ENCODE peak calls at places on chromosomes 13 and 19, in eight cellular contexts. I is memory B cell, E is progenitor cell of endocrine pancreas, G is HTR-8/SVneo, J is GM12865, Q is MG63, T is RWPE1, M is HEK293T. Z is an unnamed sample.
A peak's percentile ranks its signal among the peaks of the same experiment; 100 is the strongest.

GRCh38 chr19:32018014-32018413 is 327.4 kb upstream of the ZNF507 start:
- DNase-seq in G (peak; percentile 23), J (no peak), Q (peak; percentile 95), M (no peak), I (no peak), E (no peak), T (peak; percentile 65), Z (no peak)

GRCh38 chr13:27920677-27921420 is 1.0 kb downstream of the PDX1 start:
- DNase-seq in J (no peak), G (no peak), M (no peak), I (no peak), E (no peak), T (no peak), Q (peak; percentile 10), Z (no peak)

GRCh38 chr19:52494518-52494917 is 33.0 kb upstream of the ZNF808 start:
- DNase-seq in G (peak; percentile 9), E (no peak), J (no peak), Q (no peak), T (no peak), M (no peak), I (no peak), Z (no peak)

GRCh38 chr13:34847751-34848150 is 94.3 kb upstream of the NBEA start:
- DNase-seq in Q (no peak), G (no peak), J (no peak), I (no peak), T (no peak), E (no peak), M (no peak), Z (no peak)

GRCh38 chr19:46901701-46902401 is 41.1 kb downstream of the ARHGAP35 start:
- DNase-seq in J (no peak), E (no peak), T (peak; percentile 55), I (no peak), Q (peak; percentile 20), G (no peak), M (no peak), Z (no peak)

GRCh38 chr13:25796474-25796873 is 255.3 kb downstream of the SHISA2 start:
- DNase-seq in Q (no peak), M (no peak), J (no peak), G (no peak), T (no peak), I (no peak), E (no peak), Z (no peak)

GRCh38 chr19:50205681-50206138 is 2.3 kb downstream of the MYH14 start:
- DNase-seq in J (no peak), Q (no peak), M (no peak), I (no peak), T (no peak), G (no peak), E (peak; percentile 25), Z (no peak)

GRCh38 chr13:77800219-77800618 is 102.7 kb downstream of the SLAIN1 start:
- DNase-seq in J (no peak), G (no peak), E (no peak), Q (no peak), I (no peak), T (no peak), M (no peak), Z (no peak)

GRCh38 chr19:38661166-38661565 is 13.7 kb downstream of the ACTN4 start:
- DNase-seq in M (no peak), E (no peak), Q (no peak), J (no peak), G (no peak), T (no peak), I (no peak), Z (no peak)

GRCh38 chr19:5018224-5019015 is 49.5 kb downstream of the KDM4B start:
- DNase-seq in J (no peak), I (no peak), M (no peak), T (no peak), Q (no peak), G (no peak), E (no peak), Z (no peak)